ENCODE peak calls at places on chromosomes 6 and 20, in ten cellular contexts. One of them, this sample, is unnamed. For H3K4me1, the result is how much of the 10 kb centered on the place peaks cover.

GRCh38 chr20:23647346-23647745 is 9.6 kb upstream of the CST3 start:
- DNase-seq in lung: no peak
- DNase-seq in tibial nerve: no peak
- DNase-seq in kidney: no peak
- DNase-seq in PC-3: no peak
- DNase-seq in thoracic aorta: no peak
- DNase-seq in stomach: no peak
- DNase-seq in GM23338: no peak
- DNase-seq in A673: no peak
- DNase-seq in H1: no peak
- DNase-seq in this sample: no peak

GRCh38 chr20:45301824-45302251 is 4.8 kb upstream of the RBPJL start:
- DNase-seq in tibial nerve: no peak
- DNase-seq in A673: peak
- DNase-seq in PC-3: no peak
- DNase-seq in H1: no peak
- DNase-seq in stomach: no peak
- DNase-seq in thoracic aorta: no peak
- DNase-seq in lung: no peak
- DNase-seq in GM23338: no peak
- DNase-seq in kidney: no peak
- DNase-seq in this sample: no peak

GRCh38 chr6:82588020-82588419 is 224.4 kb downstream of the TPBG start:
- DNase-seq in tibial nerve: no peak
- DNase-seq in kidney: no peak
- DNase-seq in GM23338: no peak
- DNase-seq in A673: no peak
- DNase-seq in thoracic aorta: no peak
- DNase-seq in lung: no peak
- DNase-seq in H1: no peak
- DNase-seq in PC-3: peak
- DNase-seq in stomach: no peak
- DNase-seq in this sample: no peak

GRCh38 chr6:2861071-2861821 is 19.6 kb upstream of the SERPINB1 start:
- DNase-seq in tibial nerve: no peak
- DNase-seq in GM23338: no peak
- DNase-seq in A673: no peak
- DNase-seq in H1: no peak
- DNase-seq in PC-3: no peak
- DNase-seq in kidney: no peak
- DNase-seq in lung: no peak
- DNase-seq in stomach: no peak
- DNase-seq in thoracic aorta: no peak
- DNase-seq in this sample: no peak

GRCh38 chr6:41455410-41455809 is 90.8 kb upstream of the FOXP4 start:
- DNase-seq in H1: no peak
- DNase-seq in thoracic aorta: no peak
- DNase-seq in stomach: no peak
- DNase-seq in tibial nerve: no peak
- DNase-seq in kidney: no peak
- DNase-seq in A673: no peak
- DNase-seq in lung: no peak
- DNase-seq in GM23338: no peak
- DNase-seq in PC-3: no peak
- DNase-seq in this sample: no peak

GRCh38 chr6:80077067-80077466 is 29.4 kb upstream of the BCKDHB start:
- DNase-seq in GM23338: peak
- DNase-seq in thoracic aorta: no peak
- DNase-seq in A673: no peak
- DNase-seq in lung: no peak
- DNase-seq in H1: no peak
- DNase-seq in PC-3: no peak
- DNase-seq in kidney: no peak
- DNase-seq in tibial nerve: no peak
- DNase-seq in stomach: no peak
- DNase-seq in this sample: no peak

GRCh38 chr6:80210618-80211017 is 104.1 kb downstream of the BCKDHB start:
- DNase-seq in stomach: no peak
- DNase-seq in lung: no peak
- DNase-seq in H1: peak
- DNase-seq in tibial nerve: no peak
- DNase-seq in kidney: no peak
- DNase-seq in GM23338: peak
- DNase-seq in PC-3: no peak
- DNase-seq in thoracic aorta: no peak
- DNase-seq in A673: no peak
- DNase-seq in this sample: no peak

GRCh38 chr6:37822851-37823682 is 3.5 kb downstream of the ZFAND3 start:
- DNase-seq in stomach: peak
- DNase-seq in H1: no peak
- DNase-seq in thoracic aorta: no peak
- DNase-seq in tibial nerve: no peak
- DNase-seq in A673: peak
- DNase-seq in kidney: no peak
- DNase-seq in PC-3: peak
- DNase-seq in lung: no peak
- DNase-seq in GM23338: peak
- DNase-seq in this sample: no peak

GRCh38 chr6:169984181-169985120 is 233.0 kb downstream of the ERMARD start:
- DNase-seq in stomach: peak
- DNase-seq in tibial nerve: no peak
- DNase-seq in PC-3: no peak
- DNase-seq in thoracic aorta: no peak
- DNase-seq in H1: no peak
- DNase-seq in A673: no peak
- DNase-seq in kidney: peak
- DNase-seq in GM23338: no peak
- DNase-seq in lung: peak
- DNase-seq in this sample: no peak

GRCh38 chr6:90294989-90295853 is 1.4 kb downstream of the BACH2 start:
- DNase-seq in A673: peak
- DNase-seq in kidney: peak
- DNase-seq in thoracic aorta: no peak
- DNase-seq in H1: no peak
- DNase-seq in PC-3: peak
- DNase-seq in tibial nerve: no peak
- DNase-seq in lung: peak
- DNase-seq in stomach: peak
- DNase-seq in GM23338: peak
- DNase-seq in this sample: peak

GRCh38 chr6:113649276-113649675 is 207.9 kb upstream of the MARCKS start:
- DNase-seq in GM23338: no peak
- DNase-seq in kidney: no peak
- DNase-seq in PC-3: no peak
- DNase-seq in H1: no peak
- DNase-seq in thoracic aorta: no peak
- DNase-seq in stomach: no peak
- DNase-seq in A673: no peak
- DNase-seq in lung: peak
- DNase-seq in tibial nerve: no peak
- DNase-seq in this sample: peak

GRCh38 chr6:113651920-113652319 is 205.2 kb upstream of the MARCKS start:
- DNase-seq in H1: no peak
- DNase-seq in kidney: no peak
- DNase-seq in stomach: no peak
- DNase-seq in tibial nerve: no peak
- DNase-seq in thoracic aorta: no peak
- DNase-seq in PC-3: no peak
- DNase-seq in A673: no peak
- DNase-seq in lung: no peak
- DNase-seq in GM23338: no peak
- DNase-seq in this sample: no peak

GRCh38 chr6:113650610-113650979 is 206.6 kb upstream of the MARCKS start:
- DNase-seq in GM23338: no peak
- DNase-seq in lung: no peak
- DNase-seq in stomach: no peak
- DNase-seq in A673: no peak
- DNase-seq in PC-3: no peak
- DNase-seq in tibial nerve: no peak
- DNase-seq in thoracic aorta: no peak
- DNase-seq in kidney: no peak
- DNase-seq in H1: no peak
- DNase-seq in this sample: no peak

GRCh38 chr6:113649916-113650609 is 207.1 kb upstream of the MARCKS start:
- DNase-seq in H1: no peak
- DNase-seq in kidney: no peak
- DNase-seq in tibial nerve: no peak
- DNase-seq in stomach: no peak
- DNase-seq in lung: no peak
- DNase-seq in GM23338: no peak
- DNase-seq in A673: no peak
- DNase-seq in thoracic aorta: no peak
- DNase-seq in PC-3: no peak
- DNase-seq in this sample: peak

GRCh38 chr6:113651120-113651519 is 206.0 kb upstream of the MARCKS start:
- DNase-seq in A673: no peak
- DNase-seq in H1: no peak
- DNase-seq in stomach: no peak
- DNase-seq in kidney: no peak
- DNase-seq in tibial nerve: no peak
- DNase-seq in GM23338: no peak
- DNase-seq in thoracic aorta: no peak
- DNase-seq in PC-3: no peak
- DNase-seq in lung: no peak
- DNase-seq in this sample: no peak
- H3K4me1 ChIP-seq in A673: under half
- H3K4me1 ChIP-seq in H1: under half
- H3K4me1 ChIP-seq in stomach: under half
- H3K4me1 ChIP-seq in kidney: under half
- H3K4me1 ChIP-seq in tibial nerve: under half
- H3K4me1 ChIP-seq in GM23338: under half
- H3K4me1 ChIP-seq in thoracic aorta: under half
- H3K4me1 ChIP-seq in PC-3: under half
- H3K4me1 ChIP-seq in lung: under half
- H3K4me1 ChIP-seq in this sample: under half

DNA sequence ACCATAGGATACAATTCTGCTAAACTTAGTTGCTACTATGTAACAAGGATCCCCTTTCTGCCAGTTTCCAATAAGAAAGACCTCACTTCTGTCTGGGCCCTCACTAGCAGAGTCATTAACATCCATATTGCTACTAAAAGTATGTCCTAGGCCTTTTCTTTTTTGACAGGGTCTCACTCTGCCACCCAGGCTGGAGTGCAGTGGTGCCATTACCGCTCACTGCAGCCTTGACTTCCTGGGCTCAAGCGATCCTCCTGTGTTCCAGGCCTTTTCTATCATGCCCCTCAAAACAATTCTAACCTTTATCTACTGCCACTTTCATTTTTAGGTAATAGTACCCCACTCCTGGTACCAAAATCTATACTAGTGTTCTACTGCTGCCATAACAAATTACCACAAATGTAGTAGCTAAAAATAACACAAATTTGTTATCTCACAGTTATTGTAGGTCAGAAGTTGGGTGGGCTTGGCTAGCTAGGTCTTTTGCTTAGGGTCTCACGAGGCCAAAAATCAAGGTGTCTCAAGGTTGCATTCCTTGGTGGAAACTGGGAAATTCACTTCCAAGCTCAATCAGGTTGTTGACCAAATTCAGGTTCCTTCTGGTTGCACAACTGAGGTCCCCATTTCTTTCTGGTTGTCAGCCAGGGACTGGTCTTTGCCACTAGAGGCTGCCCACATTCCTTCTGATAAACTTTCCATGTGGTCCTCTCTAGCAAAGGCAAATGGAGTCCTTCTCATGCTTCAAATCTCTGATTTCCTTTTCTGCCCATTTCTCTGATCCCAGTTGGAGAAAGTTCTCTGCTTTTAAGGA is 3.0 kb downstream of the CSNK2A1 start:
- DNase-seq in A673: no peak
- DNase-seq in GM23338: peak
- DNase-seq in lung: no peak
- DNase-seq in thoracic aorta: no peak
- DNase-seq in H1: no peak
- DNase-seq in stomach: no peak
- DNase-seq in tibial nerve: no peak
- DNase-seq in PC-3: no peak
- DNase-seq in kidney: no peak
- DNase-seq in this sample: no peak
- H3K27ac ChIP-seq in A673: no peak
- H3K27ac ChIP-seq in GM23338: peak
- H3K27ac ChIP-seq in lung: peak
- H3K27ac ChIP-seq in thoracic aorta: peak
- H3K27ac ChIP-seq in H1: no peak
- H3K27ac ChIP-seq in stomach: no peak
- H3K27ac ChIP-seq in tibial nerve: no peak
- H3K27ac ChIP-seq in PC-3: no peak
- H3K27ac ChIP-seq in kidney: no peak
- H3K27ac ChIP-seq in this sample: peak

GRCh38 chr20:50646483-50646996 is 44.8 kb downstream of the RIPOR3 start:
- DNase-seq in H1: no peak
- DNase-seq in thoracic aorta: no peak
- DNase-seq in A673: no peak
- DNase-seq in PC-3: peak
- DNase-seq in tibial nerve: peak
- DNase-seq in lung: no peak
- DNase-seq in GM23338: no peak
- DNase-seq in kidney: no peak
- DNase-seq in stomach: no peak
- DNase-seq in this sample: no peak
- TF ChIP-seq CTCF in H1: peak
- TF ChIP-seq CTCF in thoracic aorta: no peak
- TF ChIP-seq CTCF in A673: peak
- TF ChIP-seq CTCF in PC-3: peak
- TF ChIP-seq CTCF in tibial nerve: no peak
- TF ChIP-seq CTCF in lung: no peak
- TF ChIP-seq CTCF in GM23338: peak
- TF ChIP-seq CTCF in kidney: no peak
- TF ChIP-seq CTCF in stomach: no peak
- TF ChIP-seq CTCF in this sample: peak

DNA sequence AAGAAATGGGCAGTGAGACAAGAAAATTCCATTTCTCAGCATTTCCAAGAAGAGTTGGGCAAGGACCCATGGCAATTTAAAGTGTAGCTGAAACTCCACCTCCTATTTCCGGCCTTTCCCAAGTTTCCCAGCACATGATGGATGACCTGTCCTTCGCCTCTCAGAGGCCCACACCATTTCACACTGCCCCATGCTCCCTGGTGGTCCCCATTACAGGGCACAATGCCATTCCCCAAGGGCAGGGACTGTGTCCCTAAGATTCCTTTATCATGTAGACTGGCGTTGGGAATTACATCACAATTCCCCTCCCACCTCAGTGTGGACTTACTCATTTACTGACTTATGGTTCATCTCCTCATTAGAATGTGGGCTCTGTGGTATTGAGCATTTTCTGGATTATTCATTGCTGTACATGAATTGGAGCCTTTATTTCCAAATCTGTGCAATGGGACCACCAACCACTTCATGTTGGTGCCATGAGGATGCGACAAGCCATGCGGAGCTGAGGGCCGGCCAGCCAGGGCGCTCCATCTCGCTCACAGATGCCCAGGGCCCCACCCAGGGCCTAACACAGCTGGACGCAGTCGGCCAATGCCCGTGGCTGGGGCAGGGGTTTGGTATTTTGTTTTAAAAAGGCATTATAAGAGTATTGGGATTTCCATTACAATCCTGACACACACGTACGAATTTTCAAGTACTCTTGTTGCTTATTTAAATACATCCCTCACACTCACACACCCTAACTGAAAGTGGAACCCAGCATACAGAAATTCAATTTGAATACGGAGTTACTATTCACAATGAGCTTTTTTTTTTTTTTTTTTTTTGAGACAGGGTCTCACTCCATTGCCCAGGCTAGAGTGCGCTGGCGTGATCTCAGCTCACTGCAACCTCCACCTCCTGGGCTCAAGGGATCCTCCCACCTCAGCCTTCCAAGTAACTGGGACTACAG is 5.4 kb downstream of the ACSS1 start:
- DNase-seq in H1: no peak
- DNase-seq in A673: no peak
- DNase-seq in thoracic aorta: peak
- DNase-seq in stomach: peak
- DNase-seq in lung: no peak
- DNase-seq in kidney: peak
- DNase-seq in tibial nerve: no peak
- DNase-seq in GM23338: no peak
- DNase-seq in PC-3: no peak
- DNase-seq in this sample: no peak
- H3K4me1 ChIP-seq in H1: under half
- H3K4me1 ChIP-seq in A673: under half
- H3K4me1 ChIP-seq in thoracic aorta: half or more
- H3K4me1 ChIP-seq in stomach: half or more
- H3K4me1 ChIP-seq in lung: half or more
- H3K4me1 ChIP-seq in kidney: half or more
- H3K4me1 ChIP-seq in tibial nerve: half or more
- H3K4me1 ChIP-seq in GM23338: under half
- H3K4me1 ChIP-seq in PC-3: under half
- H3K4me1 ChIP-seq in this sample: under half

This sample was measured in foreskin keratinocyte.